ENCODE peak calls at places on chromosomes 11 and 22, in five cellular contexts. P is CD8-positive, alpha-beta T cell; F is progenitor cell of endocrine pancreas; S is AG10803; E is GM23338. D is an unnamed sample.

GRCh38 chr22:40498454-40499186 is 128.2 kb downstream of the SGSM3 start:
- DNase-seq in E (peak; percentile 36), F (no peak), S (peak; percentile 94), P (no peak), D (no peak)

GRCh38 chr11:116348226-116348625 is 424.6 kb downstream of the BUD13 start:
- DNase-seq in S (no peak), E (no peak), F (no peak), P (no peak), D (no peak)

GRCh38 chr11:119854521-119854920 is 125.5 kb upstream of the NECTIN1 start:
- DNase-seq in F (no peak), E (no peak), S (no peak), P (no peak), D (no peak)

GRCh38 chr11:122159173-122159701 is 43.2 kb upstream of the BLID start:
- DNase-seq in E (peak; percentile 26), P (no peak), F (no peak), S (peak; percentile 70), D (no peak)

GRCh38 chr11:128026596-128026995 is 560.8 kb downstream of the ETS1 start:
- DNase-seq in F (no peak), S (peak; percentile 97), P (no peak), E (no peak), D (no peak)

GRCh38 chr11:5383576-5383975 is at the start of gene OR51M1:
- DNase-seq in E (no peak), F (no peak), S (no peak), P (no peak), D (no peak)

GRCh38 chr11:134634897-134635831 is 223.1 kb upstream of the B3GAT1 start:
- DNase-seq in F (no peak), E (peak; percentile 15), P (no peak), S (no peak), D (no peak)

GRCh38 chr11:2113776-2114175 is 25.4 kb downstream of the IGF2 start:
- DNase-seq in E (no peak), S (no peak), F (no peak), P (no peak), D (no peak)

GRCh38 chr11:120337896-120338840 is 2.0 kb downstream of the ARHGEF12 start:
- DNase-seq in E (no peak), P (no peak), F (no peak), S (peak; percentile 48), D (no peak)

GRCh38 chr22:26364066-26365015 is 64.7 kb upstream of the ASPHD2 start:
- DNase-seq in E (peak; percentile 96), F (peak; percentile 43), P (peak; percentile 1), S (peak; percentile 80), D (no peak)

GRCh38 chr22:16933274-16933923 is 74.6 kb downstream of the GAB4 start:
- DNase-seq in S (no peak), P (no peak), E (no peak), F (no peak), D (no peak)

GRCh38 chr11:73894725-73895335 is 18.0 kb downstream of the PAAF1 start:
- DNase-seq in S (peak; percentile 43), E (no peak), F (no peak), P (no peak), D (no peak)

GRCh38 chr22:37063436-37064420 is 12.2 kb downstream of the KCTD17 start:
- DNase-seq in S (no peak), E (no peak), F (no peak), P (no peak), D (no peak)

GRCh38 chr11:69293819-69294505 is at the start of gene MYEOV:
- DNase-seq in S (peak; percentile 31), E (peak; percentile 79), P (no peak), F (no peak), D (no peak)

GRCh38 chr11:85590848-85591483 is 36.2 kb downstream of the DLG2 start:
- DNase-seq in E (peak; percentile 72), P (no peak), F (no peak), S (peak; percentile 41), D (no peak)

GRCh38 chr11:8219257-8220021 is 44.2 kb downstream of the LMO1 start:
- DNase-seq in S (peak; percentile 46), E (peak; percentile 85), P (no peak), F (peak; percentile 23), D (no peak)

GRCh38 chr22:50305658-50306566 is 1.5 kb downstream of the PLXNB2 start:
- DNase-seq in P (no peak), E (peak; percentile 51), F (no peak), S (peak; percentile 98), D (no peak)

GRCh38 chr11:66510271-66510989 is at the start of gene BBS1:
- DNase-seq in E (peak; percentile 95), F (peak; percentile 72), S (peak; percentile 74), P (peak; percentile 62), D (peak; percentile 82)

GRCh38 chr11:18727499-18728236 is 1.7 kb upstream of the IGSF22 start:
- DNase-seq in S (peak; percentile 16), F (peak; percentile 34), E (peak; percentile 84), P (no peak), D (no peak)

GRCh38 chr22:46110215-46110614 is 40.1 kb upstream of the PPARA start:
- DNase-seq in S (peak; percentile 45), F (no peak), P (no peak), E (no peak), D (no peak)

GRCh38 chr11:2858995-2859705 is 26.4 kb downstream of the CDKN1C start:
- DNase-seq in P (no peak), F (no peak), S (no peak), E (no peak), D (no peak)

GRCh38 chr22:37533995-37534394 is 14.8 kb upstream of the CARD10 start:
- DNase-seq in P (no peak), S (peak; percentile 82), E (no peak), F (no peak), D (no peak)

GRCh38 chr11:17156283-17156682 is 51.5 kb downstream of the PIK3C2A start:
- DNase-seq in F (no peak), P (no peak), S (no peak), E (no peak), D (no peak)

GRCh38 chr11:119284344-119285157 is 32.4 kb downstream of the MCAM start:
- DNase-seq in P (no peak), E (peak; percentile 58), S (peak; percentile 45), F (no peak), D (no peak)

DNA sequence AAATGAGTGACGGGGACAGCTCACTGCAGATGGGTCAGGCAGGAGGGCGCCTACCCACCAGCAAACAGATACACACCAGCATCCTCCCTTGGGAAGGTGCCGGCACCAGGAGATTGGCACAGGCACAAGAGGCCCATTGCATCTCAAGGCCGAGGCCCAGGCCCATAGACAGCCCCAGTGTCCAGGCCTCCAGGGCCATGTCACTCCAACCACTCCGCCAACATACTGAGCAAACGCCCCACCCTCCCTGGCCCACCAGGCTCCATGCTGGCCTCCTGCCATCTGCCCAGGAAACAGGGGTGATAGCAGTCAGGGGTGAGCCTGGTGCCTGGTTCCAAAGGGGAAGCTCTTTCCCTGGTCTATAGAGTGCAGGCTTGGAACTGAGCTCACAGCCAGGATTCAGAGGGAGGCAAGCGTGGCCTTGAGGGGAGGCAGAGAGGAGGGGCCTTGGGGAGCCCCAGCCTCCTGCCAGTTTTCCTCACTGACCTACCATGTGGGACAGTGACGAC is 34.7 kb downstream of the PISD start:
- DNase-seq in S (no peak), P (no peak), E (no peak), F (no peak), D (no peak)
- TF ChIP-seq CTCF in S (no peak), P (no peak), E (no peak), F (no peak), D (no peak)

GRCh38 chr11:111836162-111836561 is 35.2 kb downstream of the ALG9 start:
- DNase-seq in E (no peak), F (no peak), P (no peak), S (no peak), D (no peak)

GRCh38 chr11:111836766-111837165 is 34.6 kb downstream of the ALG9 start:
- DNase-seq in E (no peak), S (no peak), P (no peak), F (no peak), D (no peak)

GRCh38 chr11:111835665-111836064 is 35.7 kb downstream of the ALG9 start:
- DNase-seq in F (no peak), E (no peak), S (no peak), P (no peak), D (no peak)

GRCh38 chr11:111834432-111835163 is 36.8 kb downstream of the ALG9 start:
- DNase-seq in F (no peak), E (no peak), P (no peak), S (no peak), D (no peak)

DNA sequence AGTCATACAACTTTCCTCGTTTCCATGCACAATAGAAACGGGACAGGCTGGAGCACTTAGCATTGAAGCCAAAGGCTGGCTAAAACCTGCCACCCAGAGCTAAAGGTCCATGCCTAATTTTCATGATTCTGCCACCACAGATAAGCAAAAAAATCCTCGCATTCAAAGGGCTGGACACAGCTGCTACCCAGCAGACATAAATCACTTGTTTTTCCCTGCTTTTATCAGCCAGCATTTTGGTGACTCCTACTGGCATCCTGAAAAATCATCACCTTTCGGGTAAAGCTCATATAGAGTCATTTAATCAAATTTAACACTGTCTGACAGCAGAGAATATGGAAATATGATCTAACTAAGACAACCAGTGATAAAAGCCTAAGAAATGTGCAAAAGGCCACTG is 37.9 kb downstream of the ALG9 start:
- DNase-seq in S (no peak), F (no peak), E (peak; percentile 8), P (no peak), D (no peak)
- TF ChIP-seq CTCF in S (peak; percentile 20), F (no peak), E (peak; percentile 31), P (no peak), D (no peak)

DNA sequence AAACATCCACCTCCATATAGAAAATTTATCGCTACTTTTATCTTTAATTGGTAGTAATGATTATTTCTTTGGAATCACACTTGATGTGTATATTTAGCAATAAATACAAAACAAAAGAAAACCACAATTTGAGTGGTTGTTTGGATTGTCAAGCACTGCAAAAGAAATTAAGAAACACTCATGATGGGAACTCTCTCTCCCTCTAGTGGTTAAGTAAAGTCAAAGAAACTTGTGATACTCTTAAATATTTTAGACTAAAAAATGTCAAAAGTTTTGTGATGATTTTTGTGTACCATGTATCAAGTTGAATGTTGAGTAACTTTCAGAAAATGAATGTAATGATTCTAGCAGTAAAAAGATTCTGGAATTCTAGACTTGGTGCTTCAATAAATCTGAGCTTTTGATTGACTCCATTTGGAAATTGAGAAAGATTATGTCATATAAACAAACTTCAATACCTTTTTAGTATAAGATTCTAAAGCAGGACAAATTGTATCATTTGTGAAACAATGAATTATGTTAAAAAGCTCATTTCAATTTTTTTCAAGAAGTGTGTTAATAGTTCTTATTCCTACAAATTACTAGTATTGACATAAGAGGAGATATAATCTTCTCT is 20.8 kb downstream of the MUC15 start:
- DNase-seq in P (no peak), S (peak; percentile 40), F (no peak), E (no peak), D (no peak)
- TF ChIP-seq CTCF in P (no peak), S (peak; percentile 69), F (peak; percentile 66), E (peak; percentile 61), D (no peak)

GRCh38 chr11:61671527-61671926 is 8.7 kb upstream of the DAGLA start:
- DNase-seq in P (no peak), F (no peak), E (peak; percentile 75), S (no peak), D (no peak)
- TF ChIP-seq CTCF in P (no peak), F (peak; percentile 51), E (peak; percentile 71), S (peak; percentile 31), D (no peak)

DNA sequence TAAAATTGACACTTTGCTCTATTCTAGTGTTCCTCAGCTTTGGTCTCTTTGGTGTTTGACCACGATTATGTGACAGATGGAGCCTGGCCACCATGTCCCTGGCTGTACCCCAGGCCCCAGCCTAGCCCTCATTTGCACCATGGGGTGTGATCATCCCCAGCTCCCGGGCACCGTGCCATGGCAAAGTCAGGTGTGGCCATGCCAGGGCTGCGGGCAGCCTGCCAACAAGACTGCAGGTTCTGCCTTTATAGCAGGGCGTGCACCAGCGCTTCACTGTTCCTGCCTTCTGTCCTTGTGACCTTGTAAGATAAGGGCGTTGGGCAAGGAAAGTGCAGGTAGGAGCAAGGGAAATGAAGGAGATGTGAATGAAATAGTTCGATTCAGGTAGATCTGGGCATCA is 22.4 kb upstream of the APOBEC3A start:
- DNase-seq in S (no peak), P (no peak), E (no peak), F (no peak), D (no peak)
- TF ChIP-seq CTCF in S (no peak), P (no peak), E (no peak), F (no peak), D (no peak)

D was measured in activated B cell treated with CpG ODN at 0.5 μM for 24 hours.